ENCODE peak calls at places on chromosomes 2 and 18, in six cellular contexts. One of them, this sample, is unnamed.

GRCh38 chr2:101463885-101464653 is 10.8 kb downstream of the RFX8 start:
- DNase-seq in right lobe of liver: no peak
- DNase-seq in tibial nerve: no peak
- DNase-seq in endothelial cell of umbilical vein: peak; percentile 95
- DNase-seq in K562: no peak
- DNase-seq in transverse colon: no peak
- DNase-seq in this sample: no peak

GRCh38 chr2:45821558-45822271 is 170.2 kb downstream of the PRKCE start:
- DNase-seq in right lobe of liver: peak; percentile 89
- DNase-seq in tibial nerve: peak; percentile 68
- DNase-seq in endothelial cell of umbilical vein: no peak
- DNase-seq in K562: no peak
- DNase-seq in transverse colon: peak; percentile 69
- DNase-seq in this sample: peak; percentile 85

GRCh38 chr18:26383454-26384270 is 157.4 kb downstream of the TAF4B start:
- DNase-seq in right lobe of liver: no peak
- DNase-seq in tibial nerve: no peak
- DNase-seq in endothelial cell of umbilical vein: peak; percentile 52
- DNase-seq in K562: peak; percentile 50
- DNase-seq in transverse colon: no peak
- DNase-seq in this sample: no peak

GRCh38 chr18:76528477-76529432 is 33.7 kb upstream of the ZNF516 start:
- DNase-seq in right lobe of liver: no peak
- DNase-seq in tibial nerve: peak; percentile 42
- DNase-seq in endothelial cell of umbilical vein: no peak
- DNase-seq in K562: no peak
- DNase-seq in transverse colon: peak; percentile 24
- DNase-seq in this sample: no peak

GRCh38 chr18:48313803-48314202 is 95.4 kb downstream of the ZBTB7C start:
- DNase-seq in right lobe of liver: no peak
- DNase-seq in tibial nerve: no peak
- DNase-seq in endothelial cell of umbilical vein: no peak
- DNase-seq in K562: no peak
- DNase-seq in transverse colon: no peak
- DNase-seq in this sample: no peak

GRCh38 chr2:173623411-173624076 is 268.9 kb downstream of the CDCA7 start:
- DNase-seq in right lobe of liver: no peak
- DNase-seq in tibial nerve: no peak
- DNase-seq in endothelial cell of umbilical vein: no peak
- DNase-seq in K562: no peak
- DNase-seq in transverse colon: no peak
- DNase-seq in this sample: no peak

GRCh38 chr18:38427234-38427633 is 861.6 kb upstream of the CELF4 start:
- DNase-seq in right lobe of liver: no peak
- DNase-seq in tibial nerve: no peak
- DNase-seq in endothelial cell of umbilical vein: no peak
- DNase-seq in K562: no peak
- DNase-seq in transverse colon: no peak
- DNase-seq in this sample: no peak

GRCh38 chr18:61943175-61943964 is 50.6 kb upstream of the RNF152 start:
- DNase-seq in right lobe of liver: no peak
- DNase-seq in tibial nerve: no peak
- DNase-seq in endothelial cell of umbilical vein: no peak
- DNase-seq in K562: no peak
- DNase-seq in transverse colon: no peak
- DNase-seq in this sample: no peak

GRCh38 chr2:234003972-234004617 is 46.4 kb upstream of the SPP2 start:
- DNase-seq in right lobe of liver: no peak
- DNase-seq in tibial nerve: no peak
- DNase-seq in endothelial cell of umbilical vein: peak; percentile 8
- DNase-seq in K562: no peak
- DNase-seq in transverse colon: no peak
- DNase-seq in this sample: no peak

GRCh38 chr2:240403358-240404104 is 31.9 kb upstream of the GPC1 start:
- DNase-seq in right lobe of liver: peak; percentile 37
- DNase-seq in tibial nerve: no peak
- DNase-seq in endothelial cell of umbilical vein: no peak
- DNase-seq in K562: no peak
- DNase-seq in transverse colon: no peak
- DNase-seq in this sample: no peak

GRCh38 chr2:163778045-163778753 is 42.4 kb upstream of the FIGN start:
- DNase-seq in right lobe of liver: no peak
- DNase-seq in tibial nerve: no peak
- DNase-seq in endothelial cell of umbilical vein: peak; percentile 68
- DNase-seq in K562: no peak
- DNase-seq in transverse colon: no peak
- DNase-seq in this sample: no peak

GRCh38 chr2:239720411-239721365 is 304.5 kb downstream of the NDUFA10 start:
- DNase-seq in right lobe of liver: peak; percentile 29
- DNase-seq in tibial nerve: no peak
- DNase-seq in endothelial cell of umbilical vein: no peak
- DNase-seq in K562: no peak
- DNase-seq in transverse colon: no peak
- DNase-seq in this sample: no peak

GRCh38 chr2:203656522-203657287 is 49.7 kb upstream of the CD28 start:
- DNase-seq in right lobe of liver: peak; percentile 88
- DNase-seq in tibial nerve: peak; percentile 45
- DNase-seq in endothelial cell of umbilical vein: no peak
- DNase-seq in K562: no peak
- DNase-seq in transverse colon: peak; percentile 82
- DNase-seq in this sample: peak; percentile 92

GRCh38 chr2:108594132-108594981 is 60.1 kb downstream of the LIMS1 start:
- DNase-seq in right lobe of liver: no peak
- DNase-seq in tibial nerve: no peak
- DNase-seq in endothelial cell of umbilical vein: peak; percentile 91
- DNase-seq in K562: no peak
- DNase-seq in transverse colon: no peak
- DNase-seq in this sample: no peak

GRCh38 chr2:17107131-17107530 is 411.1 kb downstream of the RAD51AP2 start:
- DNase-seq in right lobe of liver: no peak
- DNase-seq in tibial nerve: no peak
- DNase-seq in endothelial cell of umbilical vein: no peak
- DNase-seq in K562: no peak
- DNase-seq in transverse colon: no peak
- DNase-seq in this sample: no peak

GRCh38 chr2:39024833-39025232 is 96.0 kb downstream of the SOS1 start:
- DNase-seq in right lobe of liver: no peak
- DNase-seq in tibial nerve: no peak
- DNase-seq in endothelial cell of umbilical vein: no peak
- DNase-seq in K562: no peak
- DNase-seq in transverse colon: no peak
- DNase-seq in this sample: no peak

GRCh38 chr2:132477962-132478361 is 61.4 kb downstream of the GPR39 start:
- DNase-seq in right lobe of liver: no peak
- DNase-seq in tibial nerve: no peak
- DNase-seq in endothelial cell of umbilical vein: no peak
- DNase-seq in K562: no peak
- DNase-seq in transverse colon: no peak
- DNase-seq in this sample: no peak

GRCh38 chr2:2862386-2862785 is 515.2 kb downstream of the EIPR1 start:
- DNase-seq in right lobe of liver: no peak
- DNase-seq in tibial nerve: no peak
- DNase-seq in endothelial cell of umbilical vein: no peak
- DNase-seq in K562: no peak
- DNase-seq in transverse colon: no peak
- DNase-seq in this sample: no peak

GRCh38 chr2:46460241-46460921 is 19.0 kb upstream of the TMEM247 start:
- DNase-seq in right lobe of liver: no peak
- DNase-seq in tibial nerve: peak; percentile 37
- DNase-seq in endothelial cell of umbilical vein: no peak
- DNase-seq in K562: no peak
- DNase-seq in transverse colon: no peak
- DNase-seq in this sample: no peak

GRCh38 chr2:127932199-127932877 is 46.6 kb upstream of the AMMECR1L start:
- DNase-seq in right lobe of liver: no peak
- DNase-seq in tibial nerve: no peak
- DNase-seq in endothelial cell of umbilical vein: peak; percentile 12
- DNase-seq in K562: no peak
- DNase-seq in transverse colon: no peak
- DNase-seq in this sample: no peak

GRCh38 chr2:109376796-109377495 is 236.8 kb downstream of the SEPTIN10 start:
- DNase-seq in right lobe of liver: peak; percentile 36
- DNase-seq in tibial nerve: no peak
- DNase-seq in endothelial cell of umbilical vein: no peak
- DNase-seq in K562: no peak
- DNase-seq in transverse colon: no peak
- DNase-seq in this sample: peak; percentile 81

GRCh38 chr2:168156661-168157060 is 90.7 kb downstream of the STK39 start:
- DNase-seq in right lobe of liver: no peak
- DNase-seq in tibial nerve: no peak
- DNase-seq in endothelial cell of umbilical vein: no peak
- DNase-seq in K562: no peak
- DNase-seq in transverse colon: peak; percentile 44
- DNase-seq in this sample: no peak

GRCh38 chr18:3401669-3402620 is 48.0 kb upstream of the TGIF1 start:
- DNase-seq in right lobe of liver: no peak
- DNase-seq in tibial nerve: no peak
- DNase-seq in endothelial cell of umbilical vein: no peak
- DNase-seq in K562: no peak
- DNase-seq in transverse colon: no peak
- DNase-seq in this sample: no peak

GRCh38 chr18:47772374-47773248 is 157.8 kb downstream of the SMAD2 start:
- DNase-seq in right lobe of liver: peak; percentile 64
- DNase-seq in tibial nerve: no peak
- DNase-seq in endothelial cell of umbilical vein: peak; percentile 76
- DNase-seq in K562: peak; percentile 47
- DNase-seq in transverse colon: peak; percentile 77
- DNase-seq in this sample: no peak

GRCh38 chr18:25230658-25231326 is 121.2 kb downstream of the ZNF521 start:
- DNase-seq in right lobe of liver: peak; percentile 51
- DNase-seq in tibial nerve: peak; percentile 82
- DNase-seq in endothelial cell of umbilical vein: peak; percentile 97
- DNase-seq in K562: no peak
- DNase-seq in transverse colon: peak; percentile 39
- DNase-seq in this sample: peak; percentile 92

GRCh38 chr2:199979841-199980628 is 24.7 kb downstream of the MAIP1 start:
- DNase-seq in right lobe of liver: peak; percentile 87
- DNase-seq in tibial nerve: peak; percentile 97
- DNase-seq in endothelial cell of umbilical vein: peak; percentile 91
- DNase-seq in K562: peak; percentile 39
- DNase-seq in transverse colon: peak; percentile 87
- DNase-seq in this sample: peak; percentile 97

GRCh38 chr2:129720761-129721160 is 258.7 kb upstream of the RAB6C start:
- DNase-seq in right lobe of liver: no peak
- DNase-seq in tibial nerve: no peak
- DNase-seq in endothelial cell of umbilical vein: no peak
- DNase-seq in K562: no peak
- DNase-seq in transverse colon: no peak
- DNase-seq in this sample: peak; percentile 67

GRCh38 chr2:37005118-37005868 is 39.0 kb upstream of the STRN start:
- DNase-seq in right lobe of liver: no peak
- DNase-seq in tibial nerve: no peak
- DNase-seq in endothelial cell of umbilical vein: peak; percentile 58
- DNase-seq in K562: no peak
- DNase-seq in transverse colon: peak; percentile 21
- DNase-seq in this sample: no peak

GRCh38 chr2:237869357-237870102 is 10.1 kb downstream of the RAMP1 start:
- DNase-seq in right lobe of liver: no peak
- DNase-seq in tibial nerve: no peak
- DNase-seq in endothelial cell of umbilical vein: no peak
- DNase-seq in K562: no peak
- DNase-seq in transverse colon: no peak
- DNase-seq in this sample: no peak

GRCh38 chr2:160282063-160282580 is 82.0 kb upstream of the ITGB6 start:
- DNase-seq in right lobe of liver: no peak
- DNase-seq in tibial nerve: no peak
- DNase-seq in endothelial cell of umbilical vein: no peak
- DNase-seq in K562: no peak
- DNase-seq in transverse colon: no peak
- DNase-seq in this sample: no peak

GRCh38 chr2:225120175-225120574 is 77.9 kb upstream of the DOCK10 start:
- DNase-seq in right lobe of liver: no peak
- DNase-seq in tibial nerve: no peak
- DNase-seq in endothelial cell of umbilical vein: no peak
- DNase-seq in K562: no peak
- DNase-seq in transverse colon: no peak
- DNase-seq in this sample: no peak

GRCh38 chr2:25590921-25591505 is 82.4 kb downstream of the DTNB start:
- DNase-seq in right lobe of liver: no peak
- DNase-seq in tibial nerve: no peak
- DNase-seq in endothelial cell of umbilical vein: no peak
- DNase-seq in K562: no peak
- DNase-seq in transverse colon: no peak
- DNase-seq in this sample: no peak

GRCh38 chr2:81396417-81397019 is 1092.0 kb upstream of the LRRTM1 start:
- DNase-seq in right lobe of liver: no peak
- DNase-seq in tibial nerve: no peak
- DNase-seq in endothelial cell of umbilical vein: no peak
- DNase-seq in K562: no peak
- DNase-seq in transverse colon: no peak
- DNase-seq in this sample: no peak

DNA sequence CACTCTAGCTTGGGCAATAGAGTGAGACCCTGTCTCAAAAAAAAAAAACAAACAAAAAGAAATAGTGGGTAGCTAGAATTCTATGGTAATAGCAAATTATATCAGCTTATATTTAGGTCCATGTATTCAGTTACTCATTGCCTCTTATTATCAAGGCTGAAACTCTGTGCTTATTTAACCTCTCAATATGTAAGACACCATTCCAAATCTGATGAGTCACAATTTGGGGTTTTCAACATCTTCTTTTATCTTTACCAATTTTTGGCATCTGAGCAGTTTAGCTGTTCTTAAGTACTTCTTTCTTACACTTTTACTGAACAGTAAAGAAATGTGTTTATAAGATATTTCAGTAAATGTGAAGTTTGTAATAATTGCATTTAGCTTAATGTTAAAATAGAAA is 69.3 kb downstream of the TTC27 start:
- DNase-seq in right lobe of liver: no peak
- DNase-seq in tibial nerve: no peak
- DNase-seq in endothelial cell of umbilical vein: no peak
- DNase-seq in K562: no peak
- DNase-seq in transverse colon: no peak
- DNase-seq in this sample: no peak
- TF ChIP-seq CTCF in right lobe of liver: no peak
- TF ChIP-seq CTCF in tibial nerve: no peak
- TF ChIP-seq CTCF in endothelial cell of umbilical vein: no peak
- TF ChIP-seq CTCF in K562: no peak
- TF ChIP-seq CTCF in transverse colon: no peak
- TF ChIP-seq CTCF in this sample: no peak

GRCh38 chr2:66555511-66556324 is 120.8 kb downstream of the MEIS1 start:
- DNase-seq in right lobe of liver: no peak
- DNase-seq in tibial nerve: no peak
- DNase-seq in endothelial cell of umbilical vein: peak; percentile 74
- DNase-seq in K562: no peak
- DNase-seq in transverse colon: no peak
- DNase-seq in this sample: no peak
- H3K4me3 ChIP-seq in right lobe of liver: no peak overlapping the region
- H3K4me3 ChIP-seq in tibial nerve: peak overlapping the region; percentile 10
- H3K4me3 ChIP-seq in endothelial cell of umbilical vein: peak overlapping the region; percentile 67
- H3K4me3 ChIP-seq in K562: no peak overlapping the region
- H3K4me3 ChIP-seq in transverse colon: peak overlapping the region; percentile 27
- H3K4me3 ChIP-seq in this sample: no peak overlapping the region

GRCh38 chr2:71150082-71150816 is 19.8 kb downstream of the MPHOSPH10 start:
- DNase-seq in right lobe of liver: no peak
- DNase-seq in tibial nerve: no peak
- DNase-seq in endothelial cell of umbilical vein: no peak
- DNase-seq in K562: no peak
- DNase-seq in transverse colon: no peak
- DNase-seq in this sample: no peak
- TF ChIP-seq POLR2A in right lobe of liver: no peak
- TF ChIP-seq POLR2A in tibial nerve: no peak
- TF ChIP-seq POLR2A in endothelial cell of umbilical vein: no peak
- TF ChIP-seq POLR2A in K562: peak; percentile 59
- TF ChIP-seq POLR2A in transverse colon: no peak
- TF ChIP-seq POLR2A in this sample: no peak

GRCh38 chr2:241859436-241860183 is 916 bp upstream of the PDCD1 start:
- DNase-seq in right lobe of liver: no peak
- DNase-seq in tibial nerve: peak; percentile 54
- DNase-seq in endothelial cell of umbilical vein: no peak
- DNase-seq in K562: peak; percentile 62
- DNase-seq in transverse colon: peak; percentile 47
- DNase-seq in this sample: peak; percentile 63
- TF ChIP-seq CTCF in right lobe of liver: no peak
- TF ChIP-seq CTCF in tibial nerve: peak; percentile 39
- TF ChIP-seq CTCF in endothelial cell of umbilical vein: no peak
- TF ChIP-seq CTCF in K562: peak; percentile 54
- TF ChIP-seq CTCF in transverse colon: no peak
- TF ChIP-seq CTCF in this sample: no peak

This sample was measured in lower leg skin.